ENCODE peak calls at places on chromosomes 12 and 14, in four cellular contexts. M is tibial artery, P is HFFc6, S is GM12864. I is an unnamed sample.
A peak's percentile ranks its signal among the peaks of the same experiment; 100 is the strongest.

GRCh38 chr14:73503648-73504047 is 12.9 kb downstream of the RIOX1 start:
- DNase-seq in M (no peak), P (peak; percentile 15), S (no peak), I (no peak)

GRCh38 chr12:2813573-2814185 is 1.2 kb downstream of the ITFG2 start:
- DNase-seq in M (no peak), P (peak; percentile 66), S (peak; percentile 31), I (peak; percentile 68)

GRCh38 chr14:71403673-71404072 is 496.4 kb downstream of the PCNX1 start:
- DNase-seq in M (no peak), P (peak; percentile 31), S (peak; percentile 61), I (peak; percentile 24)

GRCh38 chr14:105118646-105119409 is 49.7 kb downstream of the JAG2 start:
- DNase-seq in M (no peak), P (no peak), S (no peak), I (no peak)

GRCh38 chr14:55689971-55690871 is 110.2 kb downstream of the KTN1 start:
- DNase-seq in M (no peak), P (peak; percentile 19), S (no peak), I (no peak)

GRCh38 chr12:94848966-94849365 is 154.5 kb downstream of the NDUFA12 start:
- DNase-seq in M (no peak), P (no peak), S (no peak), I (no peak)

GRCh38 chr12:1593232-1594044 is 943 bp downstream of the FBXL14 start:
- DNase-seq in M (peak; percentile 76), P (peak; percentile 35), S (no peak), I (peak; percentile 84)

GRCh38 chr14:36096090-36096489 is 80.4 kb downstream of the PTCSC3 start:
- DNase-seq in M (no peak), P (no peak), S (no peak), I (no peak)

GRCh38 chr14:64387232-64387737 is 868 bp upstream of the MTHFD1 start:
- DNase-seq in M (no peak), P (no peak), S (no peak), I (no peak)

GRCh38 chr14:101557811-101558738 is 3.2 kb upstream of the DIO3 start:
- DNase-seq in M (peak; percentile 82), P (no peak), S (no peak), I (no peak)

GRCh38 chr14:24605435-24606190 is 3.9 kb downstream of the GZMH start:
- DNase-seq in M (no peak), P (no peak), S (no peak), I (peak; percentile 53)

DNA sequence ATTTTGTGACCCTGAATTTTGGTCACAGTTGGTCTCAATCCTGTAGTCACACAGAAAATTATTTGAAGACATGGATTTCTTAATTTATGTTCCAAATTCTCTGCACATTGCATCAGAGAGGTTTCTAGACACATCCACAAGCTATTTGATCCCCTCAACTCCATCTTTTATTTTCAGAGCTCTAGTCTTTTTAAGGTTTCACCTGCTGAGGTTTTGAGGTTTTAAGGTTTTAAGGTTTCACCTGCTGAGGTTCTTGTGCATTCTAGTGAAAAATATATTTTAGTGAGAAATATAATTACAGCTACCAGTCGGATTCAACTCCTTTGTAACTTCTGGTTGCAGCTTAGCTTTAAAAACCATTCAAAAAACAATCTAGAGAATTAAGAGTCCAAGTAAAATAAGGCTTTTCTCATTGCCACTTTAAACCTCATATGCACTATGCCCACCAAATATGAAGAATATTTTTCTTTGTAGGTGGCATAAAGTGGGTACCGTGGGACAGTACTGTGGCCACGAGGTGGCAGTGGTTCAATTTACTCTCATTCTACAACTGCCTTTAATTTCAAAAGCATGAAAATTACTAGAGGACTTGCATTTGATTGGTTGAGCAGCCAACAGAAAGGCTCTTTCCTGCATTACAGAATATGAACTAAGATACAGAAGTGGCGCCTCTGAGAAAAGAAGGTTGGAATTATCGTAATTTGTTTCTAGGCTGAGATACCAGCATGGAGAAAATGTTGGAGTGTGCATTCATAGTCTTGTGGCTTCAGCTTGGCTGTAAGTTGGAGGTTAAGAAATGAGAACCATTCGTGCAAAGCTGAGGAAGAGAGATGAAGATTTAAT is 366.5 kb upstream of the OR4E1 start:
- DNase-seq in M (no peak), P (no peak), S (no peak), I (no peak)
- TF ChIP-seq CTCF in M (no peak), P (peak; percentile 52), S (peak; percentile 62), I (peak; percentile 29)

DNA sequence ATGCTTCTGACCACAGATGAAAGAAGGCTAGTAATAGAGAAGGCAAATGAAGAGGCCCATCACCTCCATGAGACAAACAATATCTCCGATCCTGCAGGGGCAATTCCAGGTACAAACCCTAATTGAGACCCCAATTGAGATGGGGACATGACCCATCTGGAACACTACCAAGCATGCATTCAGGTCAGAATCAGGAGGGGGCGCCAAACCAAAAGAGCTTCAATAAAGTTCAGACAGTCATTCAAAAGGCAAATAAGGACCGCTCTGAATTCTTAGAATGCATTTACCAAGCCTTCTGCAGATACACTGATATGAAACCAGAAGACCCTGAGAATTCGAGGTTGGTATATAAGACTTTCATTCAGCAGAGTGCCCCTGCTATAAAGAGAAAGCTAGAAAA is 10.2 kb upstream of the EDDM3B start:
- DNase-seq in M (no peak), P (no peak), S (no peak), I (no peak)
- TF ChIP-seq CTCF in M (no peak), P (peak; percentile 12), S (peak; percentile 62), I (peak; percentile 43)

GRCh38 chr12:106956048-106956935 is 585 bp downstream of the TMEM263 start:
- DNase-seq in M (peak; percentile 91), P (peak; percentile 88), S (peak; percentile 30), I (peak; percentile 77)
- TF ChIP-seq CTCF in M (peak; percentile 2), P (peak; percentile 50), S (no peak), I (peak; percentile 20)

DNA sequence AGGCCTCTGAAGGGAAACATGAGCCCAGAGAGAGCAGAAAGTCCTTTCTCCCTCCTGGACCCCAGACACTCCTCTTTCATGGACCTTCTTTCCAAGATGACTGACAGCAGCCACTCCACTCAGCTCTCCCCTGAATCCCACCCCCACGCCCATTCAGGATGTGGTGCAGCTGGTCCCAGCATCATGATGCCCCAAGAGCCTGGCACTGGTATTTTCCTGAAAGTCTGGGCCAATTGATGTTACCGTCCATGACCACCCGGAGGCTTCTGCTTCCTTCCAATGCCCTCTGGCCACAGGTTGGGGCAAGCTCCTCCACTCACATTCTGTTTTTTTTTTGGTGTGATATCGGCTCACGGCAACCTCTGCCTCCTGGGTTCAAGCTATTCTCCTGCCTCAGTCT is 112.6 kb downstream of the CALM1 start:
- DNase-seq in M (no peak), P (no peak), S (no peak), I (no peak)
- TF ChIP-seq CTCF in M (no peak), P (no peak), S (no peak), I (no peak)

GRCh38 chr12:119804011-119804641 is 73.0 kb downstream of the CIT start:
- DNase-seq in M (no peak), P (peak; percentile 82), S (no peak), I (no peak)
- TF ChIP-seq CTCF in M (no peak), P (peak; percentile 76), S (peak; percentile 32), I (peak; percentile 9)